ENCODE peak calls at places on chromosomes 3 and 15, in four cellular contexts. U is transverse colon, W is GM12865, C is A549. E is an unnamed sample.

GRCh38 chr3:131393056-131393455 is 11.5 kb downstream of the NUDT16 start:
- DNase-seq in U (no peak), W (no peak), C (no peak), E (no peak)

GRCh38 chr3:96182756-96183155 is 631.6 kb upstream of the EPHA6 start:
- DNase-seq in U (no peak), W (no peak), C (no peak), E (no peak)

GRCh38 chr3:39385456-39386098 is 2.4 kb downstream of the SLC25A38 start:
- DNase-seq in U (no peak), W (no peak), C (no peak), E (no peak)

GRCh38 chr15:37099321-37100108 is 834 bp downstream of the MEIS2 start:
- DNase-seq in U (no peak), W (peak; percentile 74), C (peak; percentile 15), E (no peak)

GRCh38 chr15:95693917-95694316 is 636.6 kb upstream of the NR2F2 start:
- DNase-seq in U (no peak), W (no peak), C (no peak), E (no peak)

GRCh38 chr3:183122257-183122932 is 23.1 kb upstream of the MCCC1 start:
- DNase-seq in U (no peak), W (peak; percentile 55), C (peak; percentile 26), E (peak; percentile 51)

GRCh38 chr3:178231645-178232044 is 304.6 kb upstream of the KCNMB2 start:
- DNase-seq in U (no peak), W (no peak), C (no peak), E (no peak)

GRCh38 chr15:92083190-92083589 is 229.7 kb downstream of the SLCO3A1 start:
- DNase-seq in U (no peak), W (no peak), C (no peak), E (no peak)

GRCh38 chr15:34613997-34614396 is 30.5 kb upstream of the GOLGA8B start:
- DNase-seq in U (no peak), W (no peak), C (no peak), E (no peak)
- H3K4me3 ChIP-seq in U (no peak overlapping the region), W (no peak overlapping the region), C (no peak overlapping the region), E (no peak overlapping the region)

GRCh38 chr3:113744941-113745272 is 1.1 kb downstream of the NAA50 start:
- DNase-seq in U (no peak), W (no peak), C (no peak), E (no peak)
- H3K4me3 ChIP-seq in U (peak overlapping the region; percentile 80), W (peak overlapping the region; percentile 96), C (peak overlapping the region; percentile 70), E (peak overlapping the region; percentile 77)

GRCh38 chr3:158094917-158095301 is 11.3 kb downstream of the SHOX2 start:
- DNase-seq in U (no peak), W (peak; percentile 59), C (no peak), E (no peak)

GRCh38 chr3:158097141-158097540 is 9.1 kb downstream of the SHOX2 start:
- DNase-seq in U (no peak), W (no peak), C (no peak), E (no peak)

GRCh38 chr3:158095302-158095997 is 10.8 kb downstream of the SHOX2 start:
- DNase-seq in U (no peak), W (no peak), C (no peak), E (no peak)

GRCh38 chr3:158093526-158093925 is 12.7 kb downstream of the SHOX2 start:
- DNase-seq in U (no peak), W (no peak), C (no peak), E (no peak)

GRCh38 chr3:158094235-158094916 is 11.8 kb downstream of the SHOX2 start:
- DNase-seq in U (no peak), W (peak; percentile 53), C (no peak), E (no peak)
- H3K4me3 ChIP-seq in U (no peak overlapping the region), W (peak overlapping the region; percentile 43), C (no peak overlapping the region), E (no peak overlapping the region)

GRCh38 chr15:70853855-70854668 is at the start of gene LARP6:
- DNase-seq in U (peak; percentile 27), W (peak; percentile 66), C (peak; percentile 59), E (no peak)
- H3K4me3 ChIP-seq in U (peak within 1 kb of the TSS; percentile 61), W (peak within 1 kb of the TSS; percentile 66), C (peak within 1 kb of the TSS; percentile 74), E (peak within 1 kb of the TSS; percentile 68)

DNA sequence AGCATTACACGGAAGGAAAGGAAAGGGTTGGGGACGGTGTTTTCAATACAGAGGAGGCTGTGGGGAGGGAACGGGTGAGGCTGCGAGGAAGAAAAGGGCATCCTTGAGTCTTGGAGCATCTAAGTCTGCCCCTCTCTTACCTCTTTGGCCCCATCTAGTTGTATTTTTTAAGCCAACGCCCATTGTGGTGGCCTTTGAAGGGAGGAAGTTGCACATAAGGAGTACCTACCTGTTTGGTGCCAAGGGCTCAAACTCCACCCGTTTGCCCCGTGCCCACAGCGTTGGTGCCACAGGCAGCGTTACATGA is 146.1 kb upstream of the UMPS start:
- DNase-seq in U (no peak), W (no peak), C (no peak), E (no peak)
- H3K4me3 ChIP-seq in U (peak overlapping the region; percentile 45), W (peak overlapping the region; percentile 50), C (peak overlapping the region; percentile 77), E (peak overlapping the region; percentile 57)